ENCODE peak calls at places on chromosome 7, in eight cellular contexts. G is breast epithelium, M is cardiac muscle cell, J is spleen, Y is WERI-Rb-1, X is esophagus muscularis mucosa, S is HepG2, R is A673. F is an unnamed sample.

GRCh38 chr7:56062382-56062781 is 1.7 kb upstream of the SUMF2 start:
- DNase-seq in X (no peak), Y (no peak), S (peak; percentile 71), R (peak; percentile 73), J (no peak), G (no peak), M (no peak), F (no peak)

GRCh38 chr7:135925205-135925604 is 52.0 kb downstream of the MTPN start:
- DNase-seq in X (peak; percentile 34), M (no peak), S (no peak), Y (no peak), J (no peak), R (no peak), G (no peak), F (no peak)

GRCh38 chr7:74179935-74180604 is 5.9 kb downstream of the EIF4H start:
- DNase-seq in Y (no peak), G (no peak), R (no peak), J (no peak), S (no peak), M (no peak), X (no peak), F (no peak)

GRCh38 chr7:66948480-66949109 is 27.6 kb downstream of the TMEM248 start:
- DNase-seq in M (no peak), R (no peak), G (no peak), J (peak; percentile 57), Y (no peak), X (no peak), S (no peak), F (no peak)

GRCh38 chr7:15626041-15626440 is 60.4 kb downstream of the MEOX2 start:
- DNase-seq in M (no peak), R (no peak), S (no peak), J (no peak), Y (no peak), X (no peak), G (no peak), F (no peak)

GRCh38 chr7:50182734-50183133 is 89.7 kb upstream of the ZPBP start:
- DNase-seq in G (no peak), Y (no peak), J (no peak), S (no peak), R (no peak), X (no peak), M (no peak), F (no peak)

GRCh38 chr7:149753370-149754233 is 19.8 kb downstream of the ZNF467 start:
- DNase-seq in S (peak; percentile 35), Y (peak; percentile 89), J (peak; percentile 75), G (no peak), M (peak; percentile 72), R (peak; percentile 52), X (no peak), F (no peak)

GRCh38 chr7:22008011-22008410 is 62.3 kb upstream of the CDCA7L start:
- DNase-seq in G (no peak), M (no peak), J (no peak), X (peak; percentile 82), R (no peak), S (no peak), Y (no peak), F (no peak)

GRCh38 chr7:108568801-108569380 is 615 bp downstream of the THAP5 start:
- DNase-seq in M (no peak), S (no peak), J (no peak), Y (no peak), R (no peak), X (no peak), G (no peak), F (no peak)
- H3K36me3 ChIP-seq in M (peaks cover 23% of the 10 kb centered on the region), S (peaks cover 6% of the 10 kb centered on the region), J (peaks cover 30% of the 10 kb centered on the region), Y (peaks cover 21% of the 10 kb centered on the region), R (peaks cover 46% of the 10 kb centered on the region), X (no peaks in the 10 kb centered on the region), G (no peaks in the 10 kb centered on the region), F (peaks cover 39% of the 10 kb centered on the region)

GRCh38 chr7:867406-868188 is 8.8 kb upstream of the GET4 start:
- DNase-seq in S (no peak), J (peak; percentile 73), M (no peak), R (no peak), Y (no peak), X (no peak), G (peak; percentile 80), F (no peak)
- H3K36me3 ChIP-seq in S (peaks cover 57% of the 10 kb centered on the region), J (peaks cover 58% of the 10 kb centered on the region), M (peaks cover 37% of the 10 kb centered on the region), R (peaks cover 62% of the 10 kb centered on the region), Y (peaks cover 63% of the 10 kb centered on the region), X (peaks cover 36% of the 10 kb centered on the region), G (no peaks in the 10 kb centered on the region), F (peaks cover 78% of the 10 kb centered on the region)

GRCh38 chr7:107946881-107947280 is 55.9 kb downstream of the DLD start:
- DNase-seq in M (no peak), G (no peak), Y (no peak), S (no peak), J (no peak), X (no peak), R (no peak), F (no peak)
- H3K36me3 ChIP-seq in M (no peaks in the 10 kb centered on the region), G (no peaks in the 10 kb centered on the region), Y (peaks cover 71% of the 10 kb centered on the region), S (peaks cover 60% of the 10 kb centered on the region), J (no peaks in the 10 kb centered on the region), X (peaks cover 9% of the 10 kb centered on the region), R (peaks cover 86% of the 10 kb centered on the region), F (peaks cover 94% of the 10 kb centered on the region)

GRCh38 chr7:143388051-143388450 is 6.9 kb downstream of the ZYX start:
- DNase-seq in J (no peak), R (no peak), X (no peak), Y (no peak), M (no peak), G (no peak), S (no peak), F (no peak)
- H3K36me3 ChIP-seq in J (peaks cover 48% of the 10 kb centered on the region), R (peaks cover 24% of the 10 kb centered on the region), X (peaks cover 27% of the 10 kb centered on the region), Y (peaks cover 13% of the 10 kb centered on the region), M (peaks cover 27% of the 10 kb centered on the region), G (no peaks in the 10 kb centered on the region), S (peaks cover 26% of the 10 kb centered on the region), F (peaks cover 92% of the 10 kb centered on the region)

GRCh38 chr7:88204525-88205103 is 15.2 kb downstream of the SRI start:
- DNase-seq in X (no peak), R (no peak), Y (no peak), G (no peak), M (no peak), J (no peak), S (no peak), F (no peak)
- H3K36me3 ChIP-seq in X (peaks cover 31% of the 10 kb centered on the region), R (peaks cover 28% of the 10 kb centered on the region), Y (peaks cover 48% of the 10 kb centered on the region), G (peaks cover 7% of the 10 kb centered on the region), M (peaks cover 67% of the 10 kb centered on the region), J (peaks cover 65% of the 10 kb centered on the region), S (no peaks in the 10 kb centered on the region), F (peaks cover 62% of the 10 kb centered on the region)

GRCh38 chr7:91710896-91711295 is 169.6 kb downstream of the MTERF1 start:
- DNase-seq in R (no peak), G (no peak), X (no peak), S (no peak), J (no peak), Y (no peak), M (no peak), F (no peak)
- H3K36me3 ChIP-seq in R (no peaks in the 10 kb centered on the region), G (no peaks in the 10 kb centered on the region), X (no peaks in the 10 kb centered on the region), S (no peaks in the 10 kb centered on the region), J (no peaks in the 10 kb centered on the region), Y (no peaks in the 10 kb centered on the region), M (no peaks in the 10 kb centered on the region), F (no peaks in the 10 kb centered on the region)

GRCh38 chr7:116770941-116771340 is 91.4 kb upstream of the CAPZA2 start:
- DNase-seq in S (no peak), M (no peak), X (no peak), R (no peak), J (no peak), Y (no peak), G (no peak), F (no peak)

GRCh38 chr7:116771640-116772039 is 90.7 kb upstream of the CAPZA2 start:
- DNase-seq in G (no peak), R (no peak), J (no peak), S (no peak), M (no peak), X (no peak), Y (no peak), F (no peak)

GRCh38 chr7:116772423-116772852 is 89.9 kb upstream of the CAPZA2 start:
- DNase-seq in M (no peak), S (peak; percentile 87), R (peak; percentile 71), Y (no peak), G (no peak), J (no peak), X (no peak), F (no peak)

GRCh38 chr7:116776046-116776445 is 86.3 kb upstream of the CAPZA2 start:
- DNase-seq in G (no peak), R (no peak), M (no peak), S (no peak), J (no peak), Y (no peak), X (no peak), F (no peak)

DNA sequence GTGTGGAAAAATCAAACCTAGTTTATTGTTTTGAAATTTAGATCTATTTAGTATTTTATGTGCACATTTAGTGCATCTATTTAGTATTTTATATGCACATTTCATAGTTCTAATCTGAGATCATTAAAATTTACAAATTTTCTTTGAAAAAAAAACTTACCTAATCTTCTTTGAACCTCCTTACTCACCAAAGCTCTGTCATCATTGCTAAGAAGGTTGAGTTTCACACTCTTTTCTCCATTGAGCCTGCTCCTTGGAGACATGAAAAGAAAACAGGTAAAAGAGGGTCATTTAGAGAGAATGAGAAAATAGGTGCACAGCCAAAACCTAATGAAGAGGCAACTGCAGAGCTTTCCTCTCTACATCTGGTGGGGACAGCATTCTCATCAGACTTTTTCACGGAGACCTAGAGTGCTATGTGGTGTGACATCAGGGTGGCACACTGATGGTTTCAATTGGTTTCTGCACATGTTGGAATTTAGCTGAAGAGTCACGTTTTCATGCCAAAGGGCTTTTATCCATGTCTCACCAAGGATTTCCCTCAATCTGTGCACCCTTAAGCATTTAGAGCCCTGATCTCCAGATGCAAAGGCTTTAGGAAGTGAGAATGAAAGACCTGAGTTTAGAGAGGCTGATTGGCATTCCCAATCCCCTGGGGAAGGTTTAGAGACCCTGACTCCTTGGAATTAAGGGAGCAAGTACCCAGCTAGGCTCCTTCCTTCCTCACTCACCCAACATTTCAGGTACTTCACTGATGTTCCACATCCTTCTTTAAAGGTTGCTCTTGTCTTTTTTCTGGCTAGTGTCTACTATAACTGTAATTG is 89.2 kb upstream of the CAPZA2 start:
- DNase-seq in G (no peak), Y (no peak), J (no peak), M (no peak), X (no peak), R (no peak), S (no peak), F (no peak)
- H3K36me3 ChIP-seq in G (no peaks in the 10 kb centered on the region), Y (no peaks in the 10 kb centered on the region), J (no peaks in the 10 kb centered on the region), M (no peaks in the 10 kb centered on the region), X (no peaks in the 10 kb centered on the region), R (no peaks in the 10 kb centered on the region), S (peaks cover 23% of the 10 kb centered on the region), F (peaks cover 5% of the 10 kb centered on the region)

GRCh38 chr7:141178486-141179135 is 104.7 kb downstream of the TMEM178B start:
- DNase-seq in S (no peak), R (no peak), M (no peak), X (peak; percentile 45), G (no peak), Y (no peak), J (no peak), F (no peak)
- H3K36me3 ChIP-seq in S (no peaks in the 10 kb centered on the region), R (no peaks in the 10 kb centered on the region), M (no peaks in the 10 kb centered on the region), X (no peaks in the 10 kb centered on the region), G (no peaks in the 10 kb centered on the region), Y (no peaks in the 10 kb centered on the region), J (no peaks in the 10 kb centered on the region), F (no peaks in the 10 kb centered on the region)

DNA sequence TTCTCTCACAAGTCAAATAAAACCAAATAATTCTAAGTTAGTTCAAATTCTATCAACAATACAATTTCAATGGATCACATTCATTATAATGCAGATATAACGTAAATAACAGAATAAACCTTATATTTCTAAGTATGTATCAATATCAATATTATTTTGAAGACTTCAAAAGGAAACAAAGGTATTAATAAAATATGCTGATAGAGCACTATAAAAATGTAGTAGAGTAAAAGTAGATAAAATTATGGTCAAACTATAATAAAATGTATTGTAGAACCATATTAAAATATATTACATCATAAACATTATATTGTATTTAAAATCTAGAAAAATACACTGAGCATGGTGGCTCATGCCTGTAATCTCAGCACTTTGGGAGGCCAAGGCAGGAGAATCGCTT is 23.5 kb upstream of the NRCAM start:
- DNase-seq in G (no peak), J (no peak), X (no peak), Y (no peak), S (no peak), M (no peak), R (no peak), F (no peak)
- H3K36me3 ChIP-seq in G (no peaks in the 10 kb centered on the region), J (peaks cover 55% of the 10 kb centered on the region), X (peaks cover 11% of the 10 kb centered on the region), Y (no peaks in the 10 kb centered on the region), S (peaks cover 11% of the 10 kb centered on the region), M (peaks cover 3% of the 10 kb centered on the region), R (no peaks in the 10 kb centered on the region), F (peaks cover 3% of the 10 kb centered on the region)

F was measured in NT2/D1.